ENCODE peak calls at places on chromosomes 3 and 15, in six cellular contexts. N, D, S, P, A and T are unnamed samples.

GRCh38 chr3:176814252-176814651 is 383.0 kb downstream of the TBL1XR1 start:
- DNase-seq in N (peak), S (no peak), D (peak), P (no peak), A (peak), T (no peak)

GRCh38 chr3:30418443-30418842 is 188.0 kb upstream of the TGFBR2 start:
- DNase-seq in D (peak), P (no peak), N (no peak), A (peak), S (no peak), T (no peak)

GRCh38 chr3:17808994-17809393 is 66.6 kb upstream of the TBC1D5 start:
- DNase-seq in S (no peak), N (no peak), A (peak), D (peak), P (no peak), T (no peak)

GRCh38 chr3:64056616-64057165 is 33.4 kb upstream of the PSMD6 start:
- DNase-seq in A (peak), D (no peak), N (no peak), S (no peak), P (no peak), T (no peak)

GRCh38 chr3:94317054-94317453 is 254.2 kb downstream of the NSUN3 start:
- DNase-seq in D (no peak), A (no peak), P (no peak), S (no peak), N (no peak), T (no peak)

GRCh38 chr15:44075535-44075934 is 119.5 kb downstream of the FRMD5 start:
- DNase-seq in D (no peak), N (no peak), S (no peak), P (no peak), A (peak), T (no peak)

GRCh38 chr3:10198761-10199688 is 34.3 kb downstream of the IRAK2 start:
- DNase-seq in D (peak), N (no peak), A (peak), S (peak), P (peak), T (peak)

GRCh38 chr15:90174140-90174891 is 26.8 kb upstream of the SEMA4B start:
- DNase-seq in A (no peak), N (no peak), D (no peak), S (no peak), P (no peak), T (no peak)

GRCh38 chr15:71747128-71748083 is 62.9 kb upstream of the NR2E3 start:
- DNase-seq in N (peak), D (peak), A (peak), S (no peak), P (no peak), T (no peak)

GRCh38 chr3:156664285-156665178 is 9.9 kb upstream of the TIPARP start:
- DNase-seq in D (no peak), N (no peak), S (no peak), P (no peak), A (no peak), T (no peak)

GRCh38 chr3:42120866-42121265 is 29.7 kb downstream of the TRAK1 start:
- DNase-seq in P (no peak), N (no peak), A (no peak), D (no peak), S (no peak), T (peak)

GRCh38 chr3:56954125-56954524 is 106.3 kb upstream of the SPATA12 start:
- DNase-seq in D (no peak), N (no peak), A (no peak), P (no peak), S (no peak), T (no peak)

GRCh38 chr3:2863127-2863526 is 247.0 kb downstream of the IL5RA start:
- DNase-seq in S (no peak), P (no peak), D (no peak), N (no peak), A (no peak), T (no peak)

GRCh38 chr3:51637941-51638471 is 33.0 kb upstream of the TEX264 start:
- DNase-seq in P (no peak), S (no peak), N (peak), D (peak), A (peak), T (no peak)

GRCh38 chr3:81592101-81592500 is 169.3 kb downstream of the GBE1 start:
- DNase-seq in N (no peak), A (peak), S (no peak), P (no peak), D (peak), T (no peak)

GRCh38 chr3:114308830-114309229 is 15.0 kb downstream of the TIGIT start:
- DNase-seq in D (no peak), A (no peak), S (peak), N (no peak), P (peak), T (peak)